ENCODE peak calls at places on chromosome 10, in six cellular contexts. X is activated naive CD8-positive, alpha-beta T cell treated with anti-CD3 and anti-CD28 coated beads for 36 hours; J is LoVo; P is HFF-Myc; T is midbrain; R is endothelial cell. F is an unnamed sample.

GRCh38 chr10:5566606-5567005 is 41.8 kb downstream of the CALML3 start:
- DNase-seq in X (peak), P (no peak), R (no peak), J (no peak), T (no peak), F (no peak)

GRCh38 chr10:129131439-129132122 is 335.5 kb upstream of the MGMT start:
- DNase-seq in T (no peak), J (no peak), X (no peak), R (no peak), P (no peak), F (no peak)

GRCh38 chr10:77351386-77351785 is 286.2 kb downstream of the KCNMA1 start:
- DNase-seq in R (no peak), X (no peak), T (no peak), J (no peak), P (no peak), F (no peak)

GRCh38 chr10:101686133-101686925 is 8.6 kb downstream of the FBXW4 start:
- DNase-seq in R (no peak), X (no peak), P (no peak), J (no peak), T (no peak), F (no peak)

GRCh38 chr10:42989481-42989921 is 87.4 kb upstream of the RET start:
- DNase-seq in J (no peak), P (no peak), R (no peak), X (no peak), T (no peak), F (peak)

GRCh38 chr10:33483124-33483794 is 148.8 kb upstream of the NRP1 start:
- DNase-seq in T (no peak), X (no peak), R (no peak), P (no peak), J (no peak), F (no peak)

GRCh38 chr10:38054361-38054797 is 39.8 kb upstream of the ZNF37A start:
- DNase-seq in J (no peak), P (no peak), R (no peak), X (no peak), T (no peak), F (no peak)

GRCh38 chr10:10986606-10987005 is 31.1 kb upstream of the CELF2 start:
- DNase-seq in J (no peak), R (no peak), T (no peak), P (no peak), X (no peak), F (no peak)

GRCh38 chr10:78458983-78459638 is 425.4 kb downstream of the RPS24 start:
- DNase-seq in J (peak), X (no peak), P (no peak), T (no peak), R (no peak), F (no peak)

GRCh38 chr10:6204063-6204340 is 1.3 kb downstream of the PFKFB3 start:
- DNase-seq in R (peak), X (peak), P (no peak), J (no peak), T (no peak), F (peak)

GRCh38 chr10:62960416-62960815 is 144.2 kb upstream of the EGR2 start:
- DNase-seq in R (no peak), X (no peak), T (no peak), P (no peak), J (no peak), F (no peak)

GRCh38 chr10:102918817-102919236 is 733 bp downstream of the CNNM2 start:
- DNase-seq in P (no peak), X (peak), T (no peak), R (no peak), J (no peak), F (peak)

GRCh38 chr10:93088466-93088865 is 14.8 kb downstream of the CYP26A1 start:
- DNase-seq in P (no peak), R (no peak), J (no peak), T (no peak), X (no peak), F (no peak)

GRCh38 chr10:50629495-50630122 is 5.9 kb upstream of the SGMS1 start:
- DNase-seq in R (no peak), T (no peak), P (no peak), X (no peak), J (no peak), F (no peak)

GRCh38 chr10:28587970-28588290 is 55.0 kb downstream of the WAC start:
- DNase-seq in X (no peak), T (peak), P (peak), R (no peak), J (no peak), F (no peak)

GRCh38 chr10:87734987-87735827 is 75.5 kb downstream of the PAPSS2 start:
- DNase-seq in T (peak), X (no peak), P (no peak), R (peak), J (peak), F (peak)

GRCh38 chr10:101261702-101262101 is 32.4 kb upstream of the LBX1 start:
- DNase-seq in P (no peak), R (no peak), X (no peak), T (no peak), J (no peak), F (no peak)

GRCh38 chr10:124222298-124223000 is 129.1 kb upstream of the CHST15 start:
- DNase-seq in R (no peak), T (no peak), J (no peak), X (no peak), P (no peak), F (no peak)

GRCh38 chr10:29970576-29970975 is 88.8 kb downstream of the JCAD start:
- DNase-seq in X (no peak), R (no peak), T (no peak), J (no peak), P (no peak), F (no peak)

GRCh38 chr10:115659616-115660015 is 566.5 kb downstream of the ATRNL1 start:
- DNase-seq in J (no peak), T (no peak), P (no peak), X (no peak), R (no peak), F (no peak)

GRCh38 chr10:132634241-132634946 is 96.8 kb downstream of the INPP5A start:
- DNase-seq in T (no peak), X (no peak), P (no peak), J (peak), R (no peak), F (no peak)

GRCh38 chr10:69392481-69393000 is 24.2 kb downstream of the TACR2 start:
- DNase-seq in T (peak), X (peak), J (peak), P (no peak), R (peak), F (peak)